ENCODE peak calls at places on chromosomes 16 and 17, in eight cellular contexts. T, D, X, Y, O, L, N and W are unnamed samples.

GRCh38 chr16:30748634-30749445 is 615 bp downstream of the PHKG2 start:
- DNase-seq in T (no peak), D (peak), X (no peak), Y (peak), O (no peak), L (peak), N (no peak), W (no peak)

GRCh38 chr17:43324205-43324893 is 74.4 kb upstream of the ARL4D start:
- DNase-seq in T (no peak), D (no peak), X (no peak), Y (no peak), O (no peak), L (no peak), N (no peak), W (no peak)

GRCh38 chr17:9890124-9890523 is 14.9 kb downstream of the RCVRN start:
- DNase-seq in T (no peak), D (peak), X (no peak), Y (peak), O (no peak), L (no peak), N (peak), W (no peak)

GRCh38 chr16:28623172-28623711 is 13.4 kb upstream of the SULT1A1 start:
- DNase-seq in T (no peak), D (peak), X (no peak), Y (peak), O (no peak), L (peak), N (peak), W (no peak)

GRCh38 chr17:17886253-17886652 is 49.5 kb upstream of the SREBF1 start:
- DNase-seq in T (no peak), D (no peak), X (no peak), Y (no peak), O (no peak), L (peak), N (no peak), W (no peak)

GRCh38 chr17:5203178-5203907 is 11.7 kb upstream of the ZNF594 start:
- DNase-seq in T (no peak), D (peak), X (no peak), Y (no peak), O (no peak), L (no peak), N (no peak), W (no peak)

GRCh38 chr16:23333034-23333579 is 31.0 kb downstream of the SCNN1B start:
- DNase-seq in T (no peak), D (no peak), X (no peak), Y (no peak), O (no peak), L (no peak), N (no peak), W (peak)

GRCh38 chr17:29107933-29108805 is 65.2 kb downstream of the PIPOX start:
- DNase-seq in T (no peak), D (no peak), X (no peak), Y (no peak), O (no peak), L (no peak), N (peak), W (no peak)

GRCh38 chr16:23690771-23691482 is 12.2 kb downstream of the PLK1 start:
- DNase-seq in T (no peak), D (no peak), X (no peak), Y (no peak), O (no peak), L (no peak), N (no peak), W (no peak)

DNA sequence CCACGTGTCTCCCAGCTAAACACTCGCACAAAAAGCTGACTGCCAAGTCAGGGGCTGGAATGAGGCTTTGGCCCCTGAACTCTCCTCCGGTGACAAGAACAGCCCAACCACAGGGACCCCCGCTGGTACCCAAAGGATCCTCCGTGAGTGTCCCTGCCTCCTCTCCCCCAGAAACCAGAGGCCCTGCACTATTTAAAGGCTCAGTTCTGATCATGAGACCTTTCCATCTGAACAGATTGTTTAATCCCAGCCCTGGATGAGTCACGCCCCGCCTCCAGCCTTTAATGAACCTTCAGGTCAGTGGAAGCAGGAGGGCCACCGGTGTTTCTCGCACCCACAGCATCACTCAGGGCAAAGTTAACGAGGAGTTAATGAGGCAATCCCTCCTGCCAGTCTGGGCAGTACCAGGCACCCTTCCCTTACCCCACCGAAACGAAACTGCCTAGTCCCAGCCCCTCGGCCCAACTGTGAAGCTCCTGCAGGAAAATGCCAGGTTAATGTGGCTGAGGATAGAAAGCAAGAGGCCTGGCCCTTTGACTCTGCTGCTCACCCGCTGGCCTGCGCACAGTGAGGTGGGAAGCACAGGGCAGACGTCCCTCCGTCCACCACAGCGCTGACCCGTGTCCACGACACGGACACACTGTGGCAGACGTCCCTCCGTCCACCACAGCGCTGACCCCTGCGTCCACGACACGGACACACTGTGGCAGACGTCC is 32.4 kb downstream of the TIMM22 start:
- DNase-seq in T (peak), D (peak), X (no peak), Y (peak), O (no peak), L (no peak), N (no peak), W (no peak)
- H3K27ac ChIP-seq in T (peak), D (peak), X (no peak), Y (no peak), O (peak), L (peak), N (no peak), W (no peak)

GRCh38 chr17:1636732-1637285 is 8.2 kb upstream of the SLC43A2 start:
- DNase-seq in T (no peak), D (no peak), X (no peak), Y (no peak), O (no peak), L (no peak), N (no peak), W (no peak)
- H3K27ac ChIP-seq in T (no peak), D (no peak), X (no peak), Y (no peak), O (no peak), L (no peak), N (no peak), W (no peak)

GRCh38 chr17:46819906-46820351 is 1.4 kb upstream of the WNT3 start:
- DNase-seq in T (no peak), D (no peak), X (no peak), Y (no peak), O (no peak), L (no peak), N (no peak), W (no peak)
- H3K27ac ChIP-seq in T (no peak), D (no peak), X (no peak), Y (no peak), O (no peak), L (no peak), N (no peak), W (no peak)

DNA sequence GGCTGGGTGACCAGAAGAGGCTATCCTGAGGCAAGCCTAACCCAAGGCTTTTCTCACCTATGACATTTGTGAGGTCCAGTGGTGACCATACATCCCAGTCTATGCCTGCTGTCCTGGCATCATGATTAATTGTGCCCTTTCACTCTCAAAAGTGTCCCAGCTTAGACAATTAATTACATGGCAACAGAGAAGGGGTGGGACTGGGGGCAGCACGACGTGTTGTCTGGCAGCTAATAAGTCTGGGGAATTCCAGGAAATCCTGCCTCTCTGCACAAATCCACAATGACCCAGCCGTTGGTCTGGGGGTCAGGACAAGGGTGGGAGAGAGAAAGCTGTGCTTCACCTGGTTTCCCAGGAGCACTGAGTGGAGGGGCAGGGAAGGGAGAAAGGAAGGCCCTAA is 14.0 kb upstream of the MTMR4 start:
- DNase-seq in T (no peak), D (no peak), X (no peak), Y (no peak), O (no peak), L (no peak), N (no peak), W (no peak)
- H3K27ac ChIP-seq in T (peak), D (no peak), X (no peak), Y (no peak), O (no peak), L (no peak), N (no peak), W (no peak)

DNA sequence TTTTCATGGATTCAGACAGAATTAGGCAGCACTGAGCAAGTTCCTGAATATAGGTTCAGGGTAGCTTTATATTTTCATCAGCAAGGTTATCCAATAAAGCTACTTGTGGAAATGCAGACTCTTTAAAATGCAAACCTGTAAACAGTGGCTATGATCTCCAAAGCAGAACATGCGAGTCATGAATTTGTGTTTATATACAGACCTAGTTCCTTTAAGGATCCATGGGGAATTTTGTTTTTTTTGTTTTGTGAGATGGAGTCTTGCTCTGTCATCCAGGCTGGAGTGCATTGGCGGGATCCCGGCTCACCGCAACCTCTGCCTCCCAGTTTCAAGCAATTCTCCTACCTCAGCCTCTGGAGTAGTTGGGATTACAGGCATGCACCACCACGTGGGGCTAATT is 14.8 kb downstream of the CLEC16A start:
- DNase-seq in T (no peak), D (no peak), X (no peak), Y (no peak), O (no peak), L (no peak), N (no peak), W (no peak)
- H3K27ac ChIP-seq in T (no peak), D (no peak), X (no peak), Y (no peak), O (no peak), L (no peak), N (no peak), W (no peak)

DNA sequence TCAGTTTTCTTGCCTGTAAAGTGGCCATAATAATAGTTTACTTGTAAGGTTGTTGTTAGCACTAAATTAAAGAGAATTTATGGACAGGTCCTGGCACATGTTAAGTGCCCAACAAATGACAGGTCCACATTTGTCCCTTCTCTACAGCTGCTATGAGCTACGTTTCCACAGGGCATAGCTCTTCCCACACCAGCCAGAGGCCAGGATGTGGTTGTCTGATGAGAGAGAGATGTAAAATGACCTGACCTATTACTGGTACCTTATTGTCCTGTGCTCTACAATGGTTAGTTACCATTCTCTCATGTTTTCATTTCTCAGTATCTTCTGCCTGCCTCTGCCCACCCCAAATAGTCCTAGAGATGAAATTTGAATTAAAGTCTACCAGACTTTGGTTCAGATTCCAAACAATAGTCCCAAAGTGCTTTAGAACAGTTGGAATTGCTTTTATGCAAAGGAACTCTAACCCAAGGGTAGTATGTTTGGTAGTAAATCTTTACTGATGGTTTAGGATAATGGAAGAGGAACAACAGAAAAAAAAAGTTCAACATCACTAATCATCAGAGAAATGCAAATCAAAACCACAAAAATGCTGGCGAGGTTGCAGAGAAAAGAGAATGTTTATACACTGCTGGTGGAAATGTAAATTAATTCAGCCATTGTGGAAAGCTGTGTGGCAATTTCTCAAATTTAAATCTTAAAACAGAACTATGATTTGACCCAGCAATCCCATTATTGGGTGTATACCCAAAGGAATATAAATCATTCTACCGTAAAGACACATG is 57.1 kb upstream of the ANKFN1 start:
- DNase-seq in T (no peak), D (peak), X (no peak), Y (no peak), O (no peak), L (no peak), N (no peak), W (no peak)
- H3K27ac ChIP-seq in T (no peak), D (no peak), X (no peak), Y (no peak), O (no peak), L (no peak), N (no peak), W (no peak)

DNA sequence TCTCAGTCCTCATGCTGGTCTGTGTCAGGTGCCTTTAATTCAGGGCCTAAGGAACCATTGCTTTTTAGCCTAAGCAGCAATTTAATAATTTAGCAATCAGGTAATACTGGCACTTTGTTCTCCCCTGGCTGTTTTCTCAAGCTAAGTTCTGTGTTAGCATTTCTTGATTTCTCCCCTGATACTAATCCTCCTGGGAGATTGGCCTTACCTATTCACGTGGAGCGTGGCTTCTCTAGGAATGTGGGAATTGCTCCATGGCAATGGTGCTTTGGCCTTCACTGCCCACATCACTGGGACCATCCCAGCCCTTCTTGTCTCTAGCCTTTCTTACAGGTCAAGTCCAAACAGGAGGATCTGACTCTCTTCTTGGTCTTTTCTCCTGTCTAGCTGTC is 55.7 kb downstream of the ZNRF1 start:
- DNase-seq in T (no peak), D (no peak), X (no peak), Y (no peak), O (no peak), L (no peak), N (no peak), W (no peak)
- H3K27ac ChIP-seq in T (no peak), D (no peak), X (no peak), Y (no peak), O (no peak), L (peak), N (peak), W (no peak)